ENCODE peak calls at places on chromosomes 6 and 20, in four cellular contexts. J, I, M and C are unnamed samples.

GRCh38 chr6:148952147-148953041 is 205.6 kb downstream of the UST start:
- DNase-seq in J (no peak), I (no peak), M (no peak), C (peak)

GRCh38 chr6:160679402-160679769 is 15.3 kb upstream of the LPA start:
- DNase-seq in J (peak), I (peak), M (peak), C (no peak)

GRCh38 chr20:1357921-1358671 is 29.2 kb upstream of the SDCBP2 start:
- DNase-seq in J (no peak), I (no peak), M (no peak), C (peak)

GRCh38 chr6:139482184-139482751 is 107.8 kb upstream of the CITED2 start:
- DNase-seq in J (no peak), I (no peak), M (no peak), C (no peak)

GRCh38 chr6:169722362-169723199 is 1.7 kb downstream of the PHF10 start:
- DNase-seq in J (no peak), I (peak), M (peak), C (peak)

GRCh38 chr6:143064996-143065683 is 4.5 kb downstream of the AIG1 start:
- DNase-seq in J (no peak), I (no peak), M (no peak), C (no peak)

GRCh38 chr20:59996112-59996511 is 37.9 kb downstream of the CDH26 start:
- DNase-seq in J (no peak), I (no peak), M (no peak), C (no peak)

GRCh38 chr6:31901415-31901952 is 402 bp downstream of the ZBTB12 start:
- DNase-seq in J (no peak), I (no peak), M (no peak), C (peak)

GRCh38 chr6:105484238-105485161 is 81.6 kb upstream of the PREP start:
- DNase-seq in J (no peak), I (peak), M (no peak), C (peak)

GRCh38 chr20:19620471-19620870 is 137.6 kb upstream of the RIN2 start:
- DNase-seq in J (peak), I (peak), M (peak), C (no peak)

GRCh38 chr6:13870185-13870584 is 54.6 kb upstream of the RNF182 start:
- DNase-seq in J (no peak), I (no peak), M (no peak), C (no peak)

GRCh38 chr20:53579581-53580375 is 13.9 kb downstream of the ZNF217 start:
- DNase-seq in J (no peak), I (no peak), M (no peak), C (peak)

GRCh38 chr6:30149234-30149633 is 11.8 kb downstream of the TRIM10 start:
- DNase-seq in J (no peak), I (no peak), M (no peak), C (no peak)

GRCh38 chr6:97111243-97111642 is 171.8 kb downstream of the MMS22L start:
- DNase-seq in J (no peak), I (no peak), M (no peak), C (no peak)

GRCh38 chr20:44115762-44116644 is 71.0 kb downstream of the JPH2 start:
- DNase-seq in J (no peak), I (no peak), M (no peak), C (no peak)

GRCh38 chr6:20441921-20442320 is 40.2 kb downstream of the E2F3 start:
- DNase-seq in J (no peak), I (no peak), M (no peak), C (no peak)

GRCh38 chr6:31143148-31143547 is 4.3 kb upstream of the PSORS1C2 start:
- DNase-seq in J (no peak), I (peak), M (peak), C (peak)

GRCh38 chr6:93183513-93183912 is 235.8 kb downstream of the EPHA7 start:
- DNase-seq in J (no peak), I (peak), M (no peak), C (no peak)

GRCh38 chr6:37314803-37315515 is 38.8 kb upstream of the RNF8 start:
- DNase-seq in J (peak), I (peak), M (peak), C (peak)

GRCh38 chr20:44027686-44028340 is 113.2 kb downstream of the TOX2 start:
- DNase-seq in J (no peak), I (no peak), M (no peak), C (no peak)

GRCh38 chr6:144305985-144306384 is 20.9 kb downstream of the UTRN start:
- DNase-seq in J (no peak), I (no peak), M (no peak), C (peak)

GRCh38 chr20:51321343-51322163 is 221.0 kb downstream of the NFATC2 start:
- DNase-seq in J (no peak), I (no peak), M (no peak), C (no peak)

GRCh38 chr6:25627001-25627400 is 25.0 kb upstream of the SCGN start:
- DNase-seq in J (no peak), I (peak), M (peak), C (no peak)

GRCh38 chr6:139970591-139970991 is 596.1 kb upstream of the CITED2 start:
- DNase-seq in J (no peak), I (no peak), M (no peak), C (peak)

GRCh38 chr6:30130887-30131862 is 4.8 kb upstream of the TRIM40 start:
- DNase-seq in J (no peak), I (peak), M (peak), C (peak)

GRCh38 chr6:169141706-169142705 is 111.6 kb downstream of the THBS2 start:
- DNase-seq in J (no peak), I (no peak), M (no peak), C (peak)

GRCh38 chr6:159130846-159131245 is 38.4 kb upstream of the FNDC1 start:
- DNase-seq in J (no peak), I (no peak), M (no peak), C (no peak)

GRCh38 chr20:9306521-9306920 is 207.9 kb upstream of the LAMP5 start:
- DNase-seq in J (no peak), I (peak), M (no peak), C (peak)

GRCh38 chr6:24540197-24540596 is 45.4 kb downstream of the ALDH5A1 start:
- DNase-seq in J (no peak), I (no peak), M (no peak), C (no peak)

GRCh38 chr6:69624944-69625343 is 171.9 kb downstream of the LMBRD1 start:
- DNase-seq in J (no peak), I (no peak), M (no peak), C (no peak)

GRCh38 chr6:2805031-2805430 is 36.6 kb downstream of the SERPINB1 start:
- DNase-seq in J (no peak), I (no peak), M (no peak), C (no peak)

GRCh38 chr6:28980797-28981390 is 24.2 kb downstream of the ZNF311 start:
- DNase-seq in J (no peak), I (peak), M (peak), C (peak)

GRCh38 chr6:124622351-124622750 is 339.9 kb upstream of the RNF217 start:
- DNase-seq in J (no peak), I (no peak), M (no peak), C (no peak)

GRCh38 chr6:13653296-13653695 is 38.2 kb downstream of the NOL7 start:
- DNase-seq in J (no peak), I (no peak), M (no peak), C (peak)

GRCh38 chr6:14429396-14429795 is 311.8 kb downstream of the CD83 start:
- DNase-seq in J (no peak), I (peak), M (peak), C (no peak)

GRCh38 chr20:61936701-61937131 is 129.0 kb downstream of the TAF4 start:
- DNase-seq in J (no peak), I (no peak), M (no peak), C (no peak)

GRCh38 chr20:39800548-39800947 is 838.4 kb downstream of the DHX35 start:
- DNase-seq in J (no peak), I (no peak), M (no peak), C (peak)
- H4K5ac ChIP-seq in J (no peak), I (no peak), M (no peak), C (no peak)

DNA sequence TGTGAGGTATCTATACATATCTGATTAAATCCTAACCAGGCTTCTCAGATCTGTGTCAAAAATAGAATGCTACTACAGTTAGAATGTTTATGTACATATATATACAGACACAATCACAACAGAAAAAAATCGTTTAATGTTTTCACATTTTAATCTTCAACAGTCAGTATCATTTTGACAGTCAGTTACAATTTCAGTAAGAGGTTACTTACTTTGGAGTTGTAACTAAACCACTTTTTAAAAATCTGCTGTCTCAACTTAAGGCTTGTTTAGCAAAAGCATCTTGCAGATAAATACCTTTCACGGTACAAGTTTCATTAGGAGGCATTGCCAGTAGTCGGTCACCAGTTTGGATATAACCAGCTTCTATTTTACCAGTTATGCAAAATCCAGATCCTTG is 32.3 kb upstream of the ALDH8A1 start:
- DNase-seq in J (no peak), I (no peak), M (no peak), C (no peak)
- H3K56ac ChIP-seq in J (no peak), I (no peak), M (no peak), C (no peak)

GRCh38 chr6:64259372-64259771 is 623.8 kb downstream of the PHF3 start:
- DNase-seq in J (no peak), I (no peak), M (no peak), C (no peak)
- H4K5ac ChIP-seq in J (no peak), I (no peak), M (no peak), C (no peak)

GRCh38 chr6:153392156-153392555 is 261.1 kb upstream of the RGS17 start:
- DNase-seq in J (no peak), I (peak), M (no peak), C (no peak)
- H3K56ac ChIP-seq in J (no peak), I (no peak), M (no peak), C (no peak)